ENCODE peak calls at places on chromosomes 11 and 22, in seven cellular contexts. One of them, this sample, is unnamed. For H3K4me1, the result is how much of the 10 kb centered on the place peaks cover.

GRCh38 chr11:71451596-71452353 is 1.2 kb upstream of the NADSYN1 start:
- DNase-seq in CD4-positive, alpha-beta memory T cell: no peak
- DNase-seq in heart left ventricle: no peak
- DNase-seq in mucosa of descending colon: peak
- DNase-seq in ovary: no peak
- DNase-seq in CD8-positive, alpha-beta T cell: no peak
- DNase-seq in kidney: peak
- DNase-seq in this sample: no peak

GRCh38 chr11:69908511-69909220 is 89.5 kb upstream of the FGF3 start:
- DNase-seq in CD4-positive, alpha-beta memory T cell: no peak
- DNase-seq in CD8-positive, alpha-beta T cell: no peak
- DNase-seq in kidney: peak
- DNase-seq in mucosa of descending colon: peak
- DNase-seq in ovary: no peak
- DNase-seq in heart left ventricle: no peak
- DNase-seq in this sample: no peak

GRCh38 chr11:1636291-1636950 is 6.8 kb downstream of the KRTAP5-5 start:
- DNase-seq in kidney: peak
- DNase-seq in CD4-positive, alpha-beta memory T cell: no peak
- DNase-seq in mucosa of descending colon: no peak
- DNase-seq in CD8-positive, alpha-beta T cell: no peak
- DNase-seq in heart left ventricle: no peak
- DNase-seq in ovary: no peak
- DNase-seq in this sample: no peak

GRCh38 chr11:130439160-130439519 is 9.3 kb upstream of the ADAMTS15 start:
- DNase-seq in mucosa of descending colon: no peak
- DNase-seq in ovary: no peak
- DNase-seq in CD8-positive, alpha-beta T cell: no peak
- DNase-seq in CD4-positive, alpha-beta memory T cell: no peak
- DNase-seq in heart left ventricle: no peak
- DNase-seq in kidney: no peak
- DNase-seq in this sample: no peak

GRCh38 chr11:86990079-86990478 is 34.9 kb upstream of the FZD4 start:
- DNase-seq in mucosa of descending colon: no peak
- DNase-seq in ovary: no peak
- DNase-seq in CD8-positive, alpha-beta T cell: no peak
- DNase-seq in heart left ventricle: no peak
- DNase-seq in CD4-positive, alpha-beta memory T cell: no peak
- DNase-seq in kidney: no peak
- DNase-seq in this sample: no peak

GRCh38 chr11:122248939-122249338 is 132.9 kb upstream of the BLID start:
- DNase-seq in CD8-positive, alpha-beta T cell: no peak
- DNase-seq in heart left ventricle: no peak
- DNase-seq in kidney: no peak
- DNase-seq in mucosa of descending colon: no peak
- DNase-seq in CD4-positive, alpha-beta memory T cell: no peak
- DNase-seq in ovary: no peak
- DNase-seq in this sample: no peak

GRCh38 chr11:2468363-2469240 is 23.8 kb downstream of the KCNQ1 start:
- DNase-seq in CD8-positive, alpha-beta T cell: no peak
- DNase-seq in CD4-positive, alpha-beta memory T cell: no peak
- DNase-seq in ovary: no peak
- DNase-seq in mucosa of descending colon: no peak
- DNase-seq in heart left ventricle: no peak
- DNase-seq in kidney: peak
- DNase-seq in this sample: peak

GRCh38 chr11:10050561-10050960 is 243.5 kb downstream of the SBF2 start:
- DNase-seq in kidney: no peak
- DNase-seq in mucosa of descending colon: no peak
- DNase-seq in CD4-positive, alpha-beta memory T cell: no peak
- DNase-seq in CD8-positive, alpha-beta T cell: no peak
- DNase-seq in ovary: no peak
- DNase-seq in heart left ventricle: no peak
- DNase-seq in this sample: no peak

GRCh38 chr22:49300951-49301397 is 526.7 kb downstream of the BRD1 start:
- DNase-seq in CD8-positive, alpha-beta T cell: no peak
- DNase-seq in CD4-positive, alpha-beta memory T cell: no peak
- DNase-seq in kidney: no peak
- DNase-seq in mucosa of descending colon: no peak
- DNase-seq in heart left ventricle: no peak
- DNase-seq in ovary: no peak
- DNase-seq in this sample: peak

GRCh38 chr11:17613428-17613962 is 66.4 kb downstream of the OTOG start:
- DNase-seq in CD4-positive, alpha-beta memory T cell: no peak
- DNase-seq in kidney: no peak
- DNase-seq in ovary: no peak
- DNase-seq in heart left ventricle: no peak
- DNase-seq in CD8-positive, alpha-beta T cell: no peak
- DNase-seq in mucosa of descending colon: no peak
- DNase-seq in this sample: no peak

GRCh38 chr22:19810381-19811141 is 44.1 kb downstream of the GNB1L start:
- DNase-seq in heart left ventricle: peak
- DNase-seq in CD4-positive, alpha-beta memory T cell: no peak
- DNase-seq in kidney: peak
- DNase-seq in CD8-positive, alpha-beta T cell: no peak
- DNase-seq in mucosa of descending colon: no peak
- DNase-seq in ovary: peak
- DNase-seq in this sample: no peak

GRCh38 chr11:118913411-118914125 is 12.2 kb downstream of the BCL9L start:
- DNase-seq in heart left ventricle: no peak
- DNase-seq in CD8-positive, alpha-beta T cell: peak
- DNase-seq in CD4-positive, alpha-beta memory T cell: no peak
- DNase-seq in kidney: peak
- DNase-seq in mucosa of descending colon: peak
- DNase-seq in ovary: no peak
- DNase-seq in this sample: no peak

GRCh38 chr11:75522645-75523044 is 3.1 kb downstream of the GDPD5 start:
- DNase-seq in kidney: no peak
- DNase-seq in heart left ventricle: no peak
- DNase-seq in ovary: no peak
- DNase-seq in mucosa of descending colon: no peak
- DNase-seq in CD8-positive, alpha-beta T cell: no peak
- DNase-seq in CD4-positive, alpha-beta memory T cell: no peak
- DNase-seq in this sample: no peak
- H3K4me1 ChIP-seq in kidney: under half
- H3K4me1 ChIP-seq in heart left ventricle: under half
- H3K4me1 ChIP-seq in ovary: under half
- H3K4me1 ChIP-seq in mucosa of descending colon: under half
- H3K4me1 ChIP-seq in CD8-positive, alpha-beta T cell: under half
- H3K4me1 ChIP-seq in CD4-positive, alpha-beta memory T cell: half or more
- H3K4me1 ChIP-seq in this sample: under half

DNA sequence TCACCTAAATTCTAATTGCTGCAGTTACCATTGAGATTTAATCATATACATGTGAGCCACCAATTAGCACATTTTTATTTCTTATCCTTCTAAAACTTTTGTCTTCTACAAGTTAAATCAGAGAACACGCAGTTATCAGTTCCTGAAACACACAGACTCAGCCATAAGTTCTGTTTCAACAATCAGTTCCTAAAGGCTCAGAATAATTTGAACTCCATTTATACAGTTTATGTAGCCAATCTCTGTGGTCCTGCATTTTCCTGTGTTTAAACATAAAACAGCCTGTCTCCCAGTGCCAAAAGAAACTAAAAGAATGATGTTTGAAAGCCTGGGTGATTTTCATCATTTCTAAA is 2.9 kb downstream of the PLAAT3 start:
- DNase-seq in CD4-positive, alpha-beta memory T cell: no peak
- DNase-seq in CD8-positive, alpha-beta T cell: no peak
- DNase-seq in heart left ventricle: no peak
- DNase-seq in kidney: no peak
- DNase-seq in mucosa of descending colon: no peak
- DNase-seq in ovary: no peak
- DNase-seq in this sample: no peak
- H3K4me1 ChIP-seq in CD4-positive, alpha-beta memory T cell: under half
- H3K4me1 ChIP-seq in CD8-positive, alpha-beta T cell: under half
- H3K4me1 ChIP-seq in heart left ventricle: half or more
- H3K4me1 ChIP-seq in kidney: under half
- H3K4me1 ChIP-seq in mucosa of descending colon: under half
- H3K4me1 ChIP-seq in ovary: under half
- H3K4me1 ChIP-seq in this sample: under half

DNA sequence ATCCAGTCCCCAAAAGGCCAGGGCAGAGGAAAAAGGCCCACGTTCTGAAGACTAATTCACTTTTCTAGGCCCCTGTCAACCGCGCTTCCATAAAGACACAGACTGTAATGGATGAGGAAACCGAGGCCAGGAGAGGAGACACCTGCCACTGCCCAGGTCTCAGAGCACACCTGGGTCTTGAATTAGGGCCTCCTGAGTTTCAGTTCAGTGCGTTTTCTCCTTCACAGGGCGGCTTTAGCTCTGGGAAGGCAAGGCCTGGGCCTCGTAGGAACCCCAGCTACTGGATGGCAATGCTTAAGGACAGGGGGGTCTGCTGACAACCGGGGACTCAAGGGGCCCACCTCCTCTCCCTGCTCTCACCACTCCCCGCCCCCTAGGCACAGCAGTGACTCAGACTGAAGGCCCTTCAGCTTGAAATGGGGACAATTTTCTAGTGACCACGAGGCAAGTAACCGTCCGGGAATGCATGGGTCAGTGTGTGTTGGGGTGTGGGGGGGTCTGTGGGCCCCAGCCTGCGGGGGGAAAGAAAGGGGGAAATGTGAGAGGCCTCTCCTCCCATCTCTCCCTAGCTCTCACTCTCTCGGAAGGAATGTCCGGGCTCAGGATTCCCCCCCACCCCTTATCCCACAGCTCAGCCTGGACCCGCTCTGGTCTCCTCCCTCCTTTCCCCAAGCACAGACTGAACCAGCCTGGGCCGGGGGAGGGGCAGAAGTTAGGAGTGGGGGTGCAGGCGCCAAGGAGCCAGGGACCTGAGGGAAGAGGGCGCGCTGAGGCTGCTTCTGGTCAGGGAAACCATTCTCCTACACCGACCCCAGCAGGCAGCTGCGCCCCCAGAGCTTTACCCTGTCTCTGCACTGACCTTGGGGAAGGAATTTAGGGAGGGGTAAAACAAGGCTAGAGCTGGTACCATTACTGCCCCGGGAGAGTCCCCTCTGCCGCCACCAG is 17.2 kb downstream of the CREB3L1 start:
- DNase-seq in kidney: peak
- DNase-seq in ovary: peak
- DNase-seq in CD4-positive, alpha-beta memory T cell: no peak
- DNase-seq in heart left ventricle: no peak
- DNase-seq in CD8-positive, alpha-beta T cell: no peak
- DNase-seq in mucosa of descending colon: peak
- DNase-seq in this sample: peak
- H3K4me1 ChIP-seq in kidney: under half
- H3K4me1 ChIP-seq in ovary: under half
- H3K4me1 ChIP-seq in CD4-positive, alpha-beta memory T cell: under half
- H3K4me1 ChIP-seq in heart left ventricle: half or more
- H3K4me1 ChIP-seq in CD8-positive, alpha-beta T cell: under half
- H3K4me1 ChIP-seq in mucosa of descending colon: under half
- H3K4me1 ChIP-seq in this sample: half or more

GRCh38 chr11:61133145-61133544 is 28.1 kb downstream of the VPS37C start:
- DNase-seq in heart left ventricle: no peak
- DNase-seq in CD8-positive, alpha-beta T cell: no peak
- DNase-seq in mucosa of descending colon: no peak
- DNase-seq in ovary: no peak
- DNase-seq in CD4-positive, alpha-beta memory T cell: no peak
- DNase-seq in kidney: peak
- DNase-seq in this sample: no peak

GRCh38 chr11:61132646-61133045 is 28.6 kb downstream of the VPS37C start:
- DNase-seq in CD8-positive, alpha-beta T cell: no peak
- DNase-seq in heart left ventricle: no peak
- DNase-seq in CD4-positive, alpha-beta memory T cell: no peak
- DNase-seq in mucosa of descending colon: no peak
- DNase-seq in kidney: peak
- DNase-seq in ovary: no peak
- DNase-seq in this sample: no peak

GRCh38 chr11:61133956-61134662 is 27.1 kb downstream of the VPS37C start:
- DNase-seq in CD4-positive, alpha-beta memory T cell: no peak
- DNase-seq in CD8-positive, alpha-beta T cell: no peak
- DNase-seq in ovary: no peak
- DNase-seq in mucosa of descending colon: no peak
- DNase-seq in kidney: peak
- DNase-seq in heart left ventricle: no peak
- DNase-seq in this sample: no peak

GRCh38 chr11:61131998-61132555 is 29.1 kb downstream of the VPS37C start:
- DNase-seq in heart left ventricle: no peak
- DNase-seq in ovary: no peak
- DNase-seq in kidney: peak
- DNase-seq in mucosa of descending colon: no peak
- DNase-seq in CD4-positive, alpha-beta memory T cell: no peak
- DNase-seq in CD8-positive, alpha-beta T cell: no peak
- DNase-seq in this sample: no peak

GRCh38 chr11:61134801-61135257 is 26.4 kb downstream of the VPS37C start:
- DNase-seq in mucosa of descending colon: no peak
- DNase-seq in CD8-positive, alpha-beta T cell: no peak
- DNase-seq in heart left ventricle: no peak
- DNase-seq in kidney: peak
- DNase-seq in ovary: no peak
- DNase-seq in CD4-positive, alpha-beta memory T cell: no peak
- DNase-seq in this sample: no peak
- H3K4me1 ChIP-seq in mucosa of descending colon: under half
- H3K4me1 ChIP-seq in CD8-positive, alpha-beta T cell: under half
- H3K4me1 ChIP-seq in heart left ventricle: under half
- H3K4me1 ChIP-seq in kidney: under half
- H3K4me1 ChIP-seq in ovary: under half
- H3K4me1 ChIP-seq in CD4-positive, alpha-beta memory T cell: under half
- H3K4me1 ChIP-seq in this sample: under half

DNA sequence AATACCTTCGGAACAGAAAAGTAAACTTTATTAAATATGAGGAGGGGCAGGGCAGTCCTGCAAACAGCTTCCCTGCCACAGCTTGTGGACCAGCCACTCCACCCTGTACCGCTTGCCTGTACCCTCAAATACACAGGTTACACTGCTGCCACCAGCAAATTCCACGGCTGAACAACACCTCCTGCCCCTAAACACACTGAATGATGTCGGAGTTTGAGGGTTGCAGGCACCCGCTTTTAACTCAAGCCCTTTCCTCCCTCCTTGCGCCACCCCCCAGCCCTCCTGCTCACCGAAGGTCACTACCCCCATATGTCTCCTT is 4.0 kb downstream of the VSIG2 start:
- DNase-seq in CD4-positive, alpha-beta memory T cell: no peak
- DNase-seq in mucosa of descending colon: no peak
- DNase-seq in heart left ventricle: no peak
- DNase-seq in CD8-positive, alpha-beta T cell: no peak
- DNase-seq in ovary: no peak
- DNase-seq in kidney: no peak
- DNase-seq in this sample: no peak
- H3K4me1 ChIP-seq in CD4-positive, alpha-beta memory T cell: under half
- H3K4me1 ChIP-seq in mucosa of descending colon: under half
- H3K4me1 ChIP-seq in heart left ventricle: half or more
- H3K4me1 ChIP-seq in CD8-positive, alpha-beta T cell: under half
- H3K4me1 ChIP-seq in ovary: under half
- H3K4me1 ChIP-seq in kidney: under half
- H3K4me1 ChIP-seq in this sample: half or more

This sample was measured in stomach.